ENCODE peak calls at places on chromosomes 12 and 14, in eight cellular contexts. B is body of pancreas, A is NCI-H1417 treated with DMSO at 0.1 percent for 48 hours, U is GM20000, N is RWPE1, R is ACHN, L is HT1080, C is AML-193. V is an unnamed sample.

GRCh38 chr14:51828017-51828797 is 32.2 kb upstream of the GNG2 start:
- DNase-seq in N (peak), L (peak), B (no peak), C (peak), R (peak), A (no peak), U (peak), V (peak)

GRCh38 chr14:56378474-56378873 is 201.1 kb upstream of the TMEM260 start:
- DNase-seq in U (no peak), R (no peak), L (peak), B (no peak), C (peak), N (peak), A (no peak), V (peak)

GRCh38 chr12:56941299-56942017 is 7.2 kb upstream of the SDR9C7 start:
- DNase-seq in R (peak), L (peak), U (no peak), A (no peak), N (peak), C (peak), B (no peak), V (peak)

GRCh38 chr12:8038659-8039114 is 6.2 kb downstream of the FOXJ2 start:
- DNase-seq in N (peak), B (peak), L (peak), C (no peak), R (no peak), U (no peak), A (peak), V (peak)

GRCh38 chr14:105865266-105865903 is 339.0 kb downstream of the TMEM121 start:
- DNase-seq in U (no peak), C (no peak), L (no peak), N (no peak), B (no peak), A (no peak), R (no peak), V (no peak)

GRCh38 chr12:104276192-104277131 is 27.1 kb upstream of the EID3 start:
- DNase-seq in U (peak), N (no peak), A (peak), L (no peak), B (no peak), R (peak), C (no peak), V (peak)

GRCh38 chr14:101595887-101596721 is 34.8 kb downstream of the DIO3 start:
- DNase-seq in R (no peak), A (no peak), N (no peak), C (no peak), B (no peak), U (no peak), L (no peak), V (peak)

GRCh38 chr14:58899317-58899713 is 261.6 kb downstream of the DACT1 start:
- DNase-seq in N (no peak), A (no peak), B (no peak), R (peak), C (no peak), L (peak), U (no peak), V (peak)

GRCh38 chr12:93776581-93777018 is 99.4 kb downstream of the CRADD start:
- DNase-seq in U (no peak), B (no peak), R (no peak), N (no peak), L (no peak), C (no peak), A (no peak), V (peak)

GRCh38 chr12:72323881-72324280 is 51.7 kb downstream of the TRHDE start:
- DNase-seq in U (no peak), C (no peak), L (peak), A (no peak), R (no peak), N (no peak), B (no peak), V (no peak)

GRCh38 chr14:79749051-79749450 is 462.3 kb downstream of the DIO2 start:
- DNase-seq in C (no peak), L (no peak), B (no peak), U (no peak), A (no peak), N (no peak), R (no peak), V (no peak)

GRCh38 chr14:100305446-100306255 is 593 bp downstream of the SLC25A29 start:
- DNase-seq in C (no peak), N (no peak), A (no peak), B (no peak), R (peak), U (no peak), L (no peak), V (no peak)

GRCh38 chr12:553216-554000 is 93.7 kb downstream of the B4GALNT3 start:
- DNase-seq in N (no peak), U (no peak), L (no peak), B (no peak), C (peak), R (no peak), A (no peak), V (no peak)

GRCh38 chr14:77225254-77225653 is 43.7 kb downstream of the TMEM63C start:
- DNase-seq in U (no peak), R (no peak), C (no peak), A (no peak), L (no peak), B (no peak), N (no peak), V (no peak)

GRCh38 chr12:47362131-47362686 is 282.4 kb upstream of the AMIGO2 start:
- DNase-seq in B (no peak), C (no peak), U (no peak), L (no peak), N (no peak), R (no peak), A (no peak), V (no peak)

GRCh38 chr12:83461326-83461985 is 774.8 kb downstream of the TMTC2 start:
- DNase-seq in B (no peak), L (peak), C (no peak), U (no peak), A (no peak), R (no peak), N (no peak), V (no peak)

GRCh38 chr12:88202500-88202899 is 60.4 kb downstream of the TMTC3 start:
- DNase-seq in C (no peak), N (no peak), B (no peak), A (no peak), R (no peak), U (no peak), L (no peak), V (no peak)

GRCh38 chr12:99111600-99111999 is 466.5 kb downstream of the APAF1 start:
- DNase-seq in C (no peak), B (no peak), A (peak), L (no peak), U (no peak), N (no peak), R (no peak), V (no peak)

GRCh38 chr12:29320295-29321090 is 60.5 kb downstream of the ERGIC2 start:
- DNase-seq in R (peak), C (no peak), A (no peak), N (peak), U (no peak), L (peak), B (no peak), V (peak)

GRCh38 chr12:54357802-54358619 is 6.3 kb downstream of the GPR84 start:
- DNase-seq in R (peak), U (peak), C (no peak), B (no peak), N (no peak), L (no peak), A (peak), V (no peak)

GRCh38 chr12:13198921-13199320 is 2.4 kb downstream of the EMP1 start:
- DNase-seq in L (peak), R (no peak), B (no peak), U (no peak), C (no peak), A (no peak), N (no peak), V (no peak)

GRCh38 chr14:64706552-64707193 is 2.4 kb downstream of the PLEKHG3 start:
- DNase-seq in B (peak), U (peak), R (no peak), C (no peak), N (no peak), L (no peak), A (no peak), V (no peak)

GRCh38 chr14:38880643-38881567 is 222.1 kb downstream of the SEC23A start:
- DNase-seq in B (no peak), L (no peak), C (no peak), A (no peak), U (no peak), N (no peak), R (no peak), V (no peak)

GRCh38 chr12:20404576-20405346 is 36.4 kb downstream of the PDE3A start:
- DNase-seq in U (no peak), L (peak), A (no peak), N (no peak), B (peak), C (peak), R (no peak), V (no peak)

GRCh38 chr14:48333221-48333910 is 658.0 kb upstream of the MDGA2 start:
- DNase-seq in C (no peak), U (no peak), L (no peak), A (no peak), B (no peak), N (peak), R (no peak), V (peak)

GRCh38 chr14:41642402-41643195 is 35.9 kb downstream of the LRFN5 start:
- DNase-seq in B (no peak), L (no peak), A (no peak), C (no peak), N (no peak), R (no peak), U (no peak), V (no peak)

GRCh38 chr12:77992760-77993159 is 162.1 kb downstream of the NAV3 start:
- DNase-seq in R (no peak), N (no peak), B (no peak), U (no peak), A (no peak), L (no peak), C (no peak), V (no peak)

GRCh38 chr12:121803861-121804416 is at the start of gene SETD1B:
- DNase-seq in A (no peak), U (peak), R (peak), C (peak), N (no peak), L (peak), B (peak), V (peak)

GRCh38 chr12:12357697-12358476 is 1.0 kb downstream of the BORCS5 start:
- DNase-seq in B (no peak), L (no peak), U (peak), C (no peak), A (peak), R (peak), N (no peak), V (no peak)

GRCh38 chr12:116784238-116784612 is 46.1 kb downstream of the RNFT2 start:
- DNase-seq in N (peak), R (no peak), L (peak), C (no peak), B (no peak), A (no peak), U (no peak), V (peak)

GRCh38 chr14:103803661-103804060 is 43.7 kb downstream of the PPP1R13B start:
- DNase-seq in A (no peak), N (peak), B (no peak), L (peak), U (no peak), R (no peak), C (no peak), V (peak)

GRCh38 chr14:92686763-92687427 is 61.5 kb downstream of the LGMN start:
- DNase-seq in N (peak), L (peak), B (peak), U (peak), R (peak), A (no peak), C (no peak), V (no peak)

GRCh38 chr12:15146585-15146984 is 74.6 kb downstream of the RERG start:
- DNase-seq in N (no peak), L (no peak), R (no peak), A (no peak), C (no peak), B (no peak), U (no peak), V (no peak)

GRCh38 chr14:74867673-74868072 is 8.3 kb downstream of the PROX2 start:
- DNase-seq in B (no peak), N (no peak), C (no peak), L (no peak), R (no peak), U (no peak), A (no peak), V (no peak)